ENCODE peak calls at places on chromosome X, in ten cellular contexts. E is fibroblast of lung, Y is hepatocyte, R is neural progenitor cell, Z is HCT116, H is PC-9, V is GM23248, F is HepG2, U is H9, T is OCI-LY7. X is an unnamed sample. For H4K20me1, the result is how much of the 10 kb centered on the place peaks cover.

GRCh38 chrX:3697701-3698279 is 15.7 kb downstream of the PRKX start:
- DNase-seq in F (no peak), U (no peak), Y (peak), H (no peak), Z (no peak), T (no peak), V (peak), E (peak), R (peak), X (no peak)

GRCh38 chrX:152072236-152072635 is 66.1 kb downstream of the MAGEA10 start:
- DNase-seq in V (peak), R (no peak), Y (no peak), U (no peak), T (no peak), Z (no peak), F (peak), E (peak), H (peak), X (no peak)

GRCh38 chrX:49147907-49148306 is 14.7 kb upstream of the MAGIX start:
- DNase-seq in Z (no peak), F (no peak), H (no peak), E (no peak), V (no peak), U (no peak), R (no peak), Y (no peak), T (no peak), X (no peak)

GRCh38 chrX:24426340-24426913 is 38.7 kb upstream of the PDK3 start:
- DNase-seq in T (peak), V (peak), U (no peak), E (no peak), R (peak), Z (no peak), H (no peak), F (peak), Y (no peak), X (peak)

GRCh38 chrX:144849141-144849540 is 398.2 kb upstream of the SPANXN1 start:
- DNase-seq in T (no peak), H (no peak), Y (no peak), Z (no peak), U (no peak), F (no peak), R (no peak), V (no peak), E (no peak), X (no peak)

GRCh38 chrX:132738951-132739350 is 219.5 kb downstream of the HS6ST2 start:
- DNase-seq in H (no peak), E (no peak), F (no peak), Z (no peak), R (no peak), Y (no peak), U (no peak), T (no peak), V (no peak), X (no peak)

GRCh38 chrX:264634-265455 is 16.3 kb upstream of the PLCXD1 start:
- DNase-seq in Y (peak), R (no peak), V (peak), T (no peak), H (no peak), E (no peak), F (peak), U (no peak), Z (no peak), X (no peak)

GRCh38 chrX:13778916-13779315 is 38.0 kb downstream of the GPM6B start:
- DNase-seq in E (peak), T (no peak), Z (no peak), R (peak), Y (no peak), F (no peak), H (no peak), V (peak), U (no peak), X (no peak)

GRCh38 chrX:118644378-118644777 is 83.0 kb upstream of the IL13RA1 start:
- DNase-seq in Y (peak), U (no peak), T (peak), F (peak), H (peak), V (peak), Z (peak), R (no peak), E (peak), X (no peak)

GRCh38 chrX:140050906-140051305 is 85.6 kb upstream of the CXorf66 start:
- DNase-seq in F (no peak), V (peak), Y (no peak), E (peak), Z (no peak), H (no peak), U (no peak), R (no peak), T (no peak), X (peak)

GRCh38 chrX:149803458-149804062 is 21.8 kb downstream of the MAGEA9 start:
- DNase-seq in Y (no peak), H (no peak), V (no peak), Z (no peak), R (no peak), E (no peak), U (no peak), T (no peak), F (no peak), X (no peak)

GRCh38 chrX:103697687-103698086 is 11.2 kb upstream of the MORF4L2 start:
- DNase-seq in U (no peak), H (no peak), T (no peak), Y (no peak), R (peak), V (no peak), Z (no peak), F (no peak), E (no peak), X (no peak)

GRCh38 chrX:55919367-55920221 is 202.0 kb downstream of the RRAGB start:
- DNase-seq in E (no peak), U (peak), Z (no peak), F (no peak), R (no peak), Y (no peak), T (peak), H (peak), V (no peak), X (peak)

GRCh38 chrX:78106651-78106986 is 2.6 kb downstream of the PGK1 start:
- DNase-seq in T (no peak), F (no peak), V (no peak), H (no peak), U (no peak), R (no peak), Z (no peak), Y (no peak), E (no peak), X (no peak)

GRCh38 chrX:77014655-77015377 is 432.4 kb upstream of the FGF16 start:
- DNase-seq in R (peak), Z (no peak), F (peak), Y (peak), T (peak), U (peak), E (peak), H (no peak), V (no peak), X (peak)

GRCh38 chrX:95346854-95347253 is 1337.8 kb upstream of the DIAPH2 start:
- DNase-seq in Z (no peak), Y (no peak), R (no peak), T (no peak), U (no peak), V (peak), E (peak), H (no peak), F (peak), X (peak)

GRCh38 chrX:154097003-154097596 is 417 bp downstream of the MECP2 start:
- DNase-seq in Y (peak), V (peak), F (peak), H (no peak), R (peak), T (peak), U (peak), E (peak), Z (no peak), X (peak)

GRCh38 chrX:41666251-41666650 is 22.5 kb upstream of the GPR34 start:
- DNase-seq in R (no peak), U (no peak), T (no peak), V (peak), F (no peak), Y (no peak), E (peak), Z (no peak), H (no peak), X (no peak)

GRCh38 chrX:23369037-23369436 is 34.4 kb downstream of the PTCHD1 start:
- DNase-seq in E (no peak), Y (no peak), R (no peak), V (no peak), Z (no peak), U (no peak), H (no peak), T (no peak), F (no peak), X (no peak)
- H4K20me1 ChIP-seq in E (under half), Y (under half), R (under half), V (under half), Z (under half), U (under half), H (under half), T (under half), F (under half), X (under half)

DNA sequence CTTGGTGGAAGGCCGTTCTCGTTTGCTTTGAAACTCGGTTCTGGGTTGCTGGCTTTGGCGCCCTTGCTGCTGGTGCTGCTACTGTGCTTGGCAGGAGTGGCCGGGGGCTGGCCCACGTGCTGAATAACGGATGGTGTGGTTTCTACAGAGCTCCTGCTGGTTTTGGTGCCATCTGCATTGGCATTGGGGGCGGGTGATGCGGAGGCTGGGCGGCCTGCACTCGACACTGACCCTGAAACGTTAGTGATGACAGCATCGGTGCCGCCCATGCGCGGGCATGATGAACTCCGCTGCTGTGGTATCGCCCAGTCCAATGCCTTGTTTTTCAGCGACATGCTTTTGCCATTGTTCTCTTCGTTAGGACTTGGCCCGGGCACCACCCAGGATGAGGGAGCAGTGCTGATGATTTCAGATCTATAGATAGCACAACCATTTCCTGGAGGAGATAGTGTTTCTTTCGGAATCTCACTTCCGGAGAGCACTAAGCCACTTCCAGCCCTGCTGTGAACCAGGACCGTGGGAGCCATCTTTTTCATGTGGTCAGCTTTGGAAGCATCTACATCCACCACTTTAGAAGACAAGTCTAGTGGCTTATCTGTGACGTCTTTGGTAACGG is 24.2 kb downstream of the BCOR start:
- DNase-seq in Y (no peak), U (no peak), T (no peak), E (no peak), R (no peak), V (no peak), Z (no peak), F (no peak), H (no peak), X (no peak)
- H4K20me1 ChIP-seq in Y (under half), U (under half), T (under half), E (under half), R (half or more), V (under half), Z (under half), F (under half), H (under half), X (under half)

GRCh38 chrX:65668362-65669310 is 1.2 kb downstream of the MSN start:
- DNase-seq in F (no peak), Y (peak), V (peak), R (peak), T (peak), Z (peak), U (peak), H (peak), E (peak), X (peak)

GRCh38 chrX:65673857-65674350 is 6.5 kb downstream of the MSN start:
- DNase-seq in E (no peak), U (no peak), H (no peak), T (no peak), F (no peak), Z (no peak), Y (no peak), V (no peak), R (no peak), X (no peak)

GRCh38 chrX:65671966-65672365 is 4.5 kb downstream of the MSN start:
- DNase-seq in H (no peak), F (no peak), T (no peak), U (no peak), V (no peak), E (no peak), R (no peak), Y (no peak), Z (no peak), X (no peak)

GRCh38 chrX:65674351-65674893 is 7.0 kb downstream of the MSN start:
- DNase-seq in E (peak), V (peak), R (no peak), Y (no peak), Z (no peak), F (no peak), H (no peak), U (no peak), T (no peak), X (no peak)

GRCh38 chrX:65671286-65671685 is 3.8 kb downstream of the MSN start:
- DNase-seq in V (no peak), Z (no peak), Y (no peak), T (no peak), F (no peak), H (no peak), R (no peak), U (no peak), E (no peak), X (no peak)
- H4K20me1 ChIP-seq in V (under half), Z (under half), Y (under half), T (under half), F (under half), H (under half), R (under half), U (under half), E (under half), X (under half)

DNA sequence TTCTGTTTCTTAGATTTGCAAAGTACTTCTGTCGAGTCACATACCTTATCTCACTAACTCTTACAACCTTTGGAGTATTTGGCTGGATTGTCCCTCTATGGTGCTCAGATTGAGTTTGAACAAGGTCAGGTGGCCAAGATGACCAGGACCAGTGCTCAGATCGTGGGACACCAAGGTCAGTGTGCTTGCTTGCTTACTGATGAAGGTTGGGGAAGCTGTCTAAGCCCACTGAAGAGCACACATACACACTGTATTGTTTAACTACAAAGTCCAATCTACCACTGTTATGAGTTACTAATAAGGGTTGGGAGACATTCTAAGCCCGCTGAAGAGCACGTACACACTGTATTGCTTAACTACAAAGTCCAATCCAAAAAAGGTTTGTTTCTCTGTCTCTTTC is 53.7 kb downstream of the TAB3 start:
- DNase-seq in T (no peak), F (peak), E (no peak), H (no peak), V (no peak), Z (no peak), Y (peak), R (no peak), U (no peak), X (no peak)
- H4K20me1 ChIP-seq in T (under half), F (under half), E (under half), H (under half), V (under half), Z (under half), Y (under half), R (under half), U (under half), X (under half)

GRCh38 chrX:9628779-9629493 is 136.7 kb downstream of the GPR143 start:
- DNase-seq in Y (no peak), Z (no peak), F (no peak), H (no peak), R (no peak), V (no peak), T (no peak), E (no peak), U (no peak), X (no peak)
- H4K20me1 ChIP-seq in Y (under half), Z (under half), F (under half), H (under half), R (under half), V (under half), T (under half), E (under half), U (under half), X (under half)